ENCODE peak calls at places on chromosomes 2 and 18, in ten cellular contexts. One of them, this sample, is unnamed.

GRCh38 chr2:45649855-45650806 is 1.3 kb upstream of the PRKCE start:
- DNase-seq in tibial nerve: peak
- DNase-seq in heart right ventricle: peak
- DNase-seq in heart left ventricle: peak
- DNase-seq in pancreas: peak
- DNase-seq in AG04449: no peak
- DNase-seq in AG10803: peak
- DNase-seq in ovary: peak
- DNase-seq in psoas muscle: peak
- DNase-seq in lung: peak
- DNase-seq in this sample: no peak

GRCh38 chr2:145740302-145740701 is 1220.4 kb upstream of the ZEB2 start:
- DNase-seq in heart left ventricle: no peak
- DNase-seq in tibial nerve: no peak
- DNase-seq in pancreas: no peak
- DNase-seq in AG10803: no peak
- DNase-seq in lung: no peak
- DNase-seq in heart right ventricle: no peak
- DNase-seq in ovary: no peak
- DNase-seq in psoas muscle: no peak
- DNase-seq in AG04449: no peak
- DNase-seq in this sample: no peak

GRCh38 chr2:170377469-170378207 is 199.7 kb downstream of the MYO3B start:
- DNase-seq in lung: no peak
- DNase-seq in tibial nerve: no peak
- DNase-seq in AG04449: no peak
- DNase-seq in ovary: no peak
- DNase-seq in heart right ventricle: no peak
- DNase-seq in heart left ventricle: no peak
- DNase-seq in pancreas: no peak
- DNase-seq in AG10803: no peak
- DNase-seq in psoas muscle: no peak
- DNase-seq in this sample: no peak

GRCh38 chr2:235300368-235301201 is 193.3 kb upstream of the AGAP1 start:
- DNase-seq in pancreas: peak
- DNase-seq in tibial nerve: peak
- DNase-seq in ovary: no peak
- DNase-seq in psoas muscle: no peak
- DNase-seq in AG10803: peak
- DNase-seq in heart right ventricle: peak
- DNase-seq in lung: peak
- DNase-seq in heart left ventricle: no peak
- DNase-seq in AG04449: peak
- DNase-seq in this sample: peak

GRCh38 chr2:148524519-148524919 is 120.0 kb upstream of the EPC2 start:
- DNase-seq in psoas muscle: no peak
- DNase-seq in pancreas: no peak
- DNase-seq in lung: no peak
- DNase-seq in ovary: no peak
- DNase-seq in heart left ventricle: no peak
- DNase-seq in tibial nerve: no peak
- DNase-seq in AG10803: no peak
- DNase-seq in AG04449: no peak
- DNase-seq in heart right ventricle: no peak
- DNase-seq in this sample: no peak

GRCh38 chr2:71813801-71814470 is 333.7 kb downstream of the CYP26B1 start:
- DNase-seq in tibial nerve: no peak
- DNase-seq in AG10803: peak
- DNase-seq in heart right ventricle: no peak
- DNase-seq in lung: no peak
- DNase-seq in heart left ventricle: no peak
- DNase-seq in ovary: no peak
- DNase-seq in psoas muscle: no peak
- DNase-seq in AG04449: no peak
- DNase-seq in pancreas: no peak
- DNase-seq in this sample: no peak

GRCh38 chr2:206083602-206084467 is 2.1 kb downstream of the INO80D start:
- DNase-seq in AG04449: no peak
- DNase-seq in lung: no peak
- DNase-seq in psoas muscle: no peak
- DNase-seq in ovary: no peak
- DNase-seq in heart left ventricle: no peak
- DNase-seq in pancreas: no peak
- DNase-seq in AG10803: no peak
- DNase-seq in heart right ventricle: no peak
- DNase-seq in tibial nerve: no peak
- DNase-seq in this sample: no peak

GRCh38 chr2:59540864-59541263 is 1012.6 kb downstream of the BCL11A start:
- DNase-seq in ovary: no peak
- DNase-seq in AG04449: no peak
- DNase-seq in lung: no peak
- DNase-seq in AG10803: no peak
- DNase-seq in pancreas: no peak
- DNase-seq in tibial nerve: no peak
- DNase-seq in psoas muscle: no peak
- DNase-seq in heart left ventricle: no peak
- DNase-seq in heart right ventricle: no peak
- DNase-seq in this sample: no peak

GRCh38 chr2:7356909-7357584 is 439.8 kb downstream of the RNF144A start:
- DNase-seq in heart right ventricle: no peak
- DNase-seq in lung: no peak
- DNase-seq in pancreas: peak
- DNase-seq in heart left ventricle: no peak
- DNase-seq in ovary: no peak
- DNase-seq in psoas muscle: no peak
- DNase-seq in tibial nerve: no peak
- DNase-seq in AG04449: no peak
- DNase-seq in AG10803: no peak
- DNase-seq in this sample: no peak

GRCh38 chr18:24600076-24600654 is 139.7 kb downstream of the HRH4 start:
- DNase-seq in AG10803: peak
- DNase-seq in AG04449: no peak
- DNase-seq in psoas muscle: no peak
- DNase-seq in heart right ventricle: no peak
- DNase-seq in heart left ventricle: no peak
- DNase-seq in lung: no peak
- DNase-seq in ovary: peak
- DNase-seq in pancreas: no peak
- DNase-seq in tibial nerve: peak
- DNase-seq in this sample: no peak

GRCh38 chr18:61394983-61395382 is 61.8 kb downstream of the CDH20 start:
- DNase-seq in ovary: no peak
- DNase-seq in AG10803: no peak
- DNase-seq in pancreas: no peak
- DNase-seq in heart left ventricle: no peak
- DNase-seq in tibial nerve: no peak
- DNase-seq in psoas muscle: no peak
- DNase-seq in heart right ventricle: no peak
- DNase-seq in AG04449: no peak
- DNase-seq in lung: no peak
- DNase-seq in this sample: no peak

GRCh38 chr2:224973112-224974016 is 68.9 kb downstream of the DOCK10 start:
- DNase-seq in AG10803: peak
- DNase-seq in AG04449: no peak
- DNase-seq in psoas muscle: no peak
- DNase-seq in lung: no peak
- DNase-seq in heart left ventricle: no peak
- DNase-seq in tibial nerve: no peak
- DNase-seq in pancreas: no peak
- DNase-seq in heart right ventricle: no peak
- DNase-seq in ovary: no peak
- DNase-seq in this sample: peak

GRCh38 chr2:25276569-25277465 is 64.9 kb downstream of the DNMT3A start:
- DNase-seq in ovary: peak
- DNase-seq in heart left ventricle: peak
- DNase-seq in lung: peak
- DNase-seq in tibial nerve: no peak
- DNase-seq in AG04449: no peak
- DNase-seq in heart right ventricle: peak
- DNase-seq in pancreas: peak
- DNase-seq in AG10803: no peak
- DNase-seq in psoas muscle: peak
- DNase-seq in this sample: no peak

GRCh38 chr2:69163109-69163508 is 150.1 kb downstream of the ANTXR1 start:
- DNase-seq in ovary: no peak
- DNase-seq in AG10803: peak
- DNase-seq in psoas muscle: no peak
- DNase-seq in tibial nerve: peak
- DNase-seq in heart left ventricle: no peak
- DNase-seq in pancreas: no peak
- DNase-seq in AG04449: peak
- DNase-seq in heart right ventricle: no peak
- DNase-seq in lung: no peak
- DNase-seq in this sample: peak

GRCh38 chr2:201785135-201785534 is 4.4 kb upstream of the ALS2 start:
- DNase-seq in heart right ventricle: no peak
- DNase-seq in psoas muscle: no peak
- DNase-seq in ovary: no peak
- DNase-seq in lung: no peak
- DNase-seq in pancreas: no peak
- DNase-seq in heart left ventricle: no peak
- DNase-seq in AG10803: no peak
- DNase-seq in AG04449: no peak
- DNase-seq in tibial nerve: no peak
- DNase-seq in this sample: no peak

GRCh38 chr2:190351955-190352354 is 8.6 kb downstream of the INPP1 start:
- DNase-seq in AG10803: no peak
- DNase-seq in tibial nerve: no peak
- DNase-seq in pancreas: no peak
- DNase-seq in psoas muscle: no peak
- DNase-seq in heart left ventricle: no peak
- DNase-seq in lung: no peak
- DNase-seq in ovary: no peak
- DNase-seq in AG04449: no peak
- DNase-seq in heart right ventricle: no peak
- DNase-seq in this sample: no peak

GRCh38 chr2:179410552-179411356 is 146.1 kb upstream of the SESTD1 start:
- DNase-seq in heart left ventricle: peak
- DNase-seq in tibial nerve: peak
- DNase-seq in heart right ventricle: no peak
- DNase-seq in AG10803: peak
- DNase-seq in psoas muscle: peak
- DNase-seq in lung: peak
- DNase-seq in ovary: peak
- DNase-seq in pancreas: peak
- DNase-seq in AG04449: no peak
- DNase-seq in this sample: peak

GRCh38 chr2:238727585-238728321 is 120.1 kb upstream of the TWIST2 start:
- DNase-seq in AG10803: peak
- DNase-seq in pancreas: no peak
- DNase-seq in AG04449: peak
- DNase-seq in tibial nerve: peak
- DNase-seq in ovary: peak
- DNase-seq in psoas muscle: peak
- DNase-seq in heart left ventricle: peak
- DNase-seq in lung: peak
- DNase-seq in heart right ventricle: peak
- DNase-seq in this sample: no peak

GRCh38 chr2:207767461-207768167 is 2.1 kb downstream of the FZD5 start:
- DNase-seq in tibial nerve: no peak
- DNase-seq in heart left ventricle: peak
- DNase-seq in AG04449: no peak
- DNase-seq in lung: peak
- DNase-seq in pancreas: peak
- DNase-seq in psoas muscle: peak
- DNase-seq in AG10803: no peak
- DNase-seq in heart right ventricle: peak
- DNase-seq in ovary: peak
- DNase-seq in this sample: no peak
- H3K4me3 ChIP-seq in tibial nerve: peak
- H3K4me3 ChIP-seq in heart left ventricle: peak
- H3K4me3 ChIP-seq in AG04449: peak
- H3K4me3 ChIP-seq in lung: peak
- H3K4me3 ChIP-seq in pancreas: peak
- H3K4me3 ChIP-seq in psoas muscle: peak
- H3K4me3 ChIP-seq in AG10803: no peak
- H3K4me3 ChIP-seq in heart right ventricle: peak
- H3K4me3 ChIP-seq in ovary: peak
- H3K4me3 ChIP-seq in this sample: peak

DNA sequence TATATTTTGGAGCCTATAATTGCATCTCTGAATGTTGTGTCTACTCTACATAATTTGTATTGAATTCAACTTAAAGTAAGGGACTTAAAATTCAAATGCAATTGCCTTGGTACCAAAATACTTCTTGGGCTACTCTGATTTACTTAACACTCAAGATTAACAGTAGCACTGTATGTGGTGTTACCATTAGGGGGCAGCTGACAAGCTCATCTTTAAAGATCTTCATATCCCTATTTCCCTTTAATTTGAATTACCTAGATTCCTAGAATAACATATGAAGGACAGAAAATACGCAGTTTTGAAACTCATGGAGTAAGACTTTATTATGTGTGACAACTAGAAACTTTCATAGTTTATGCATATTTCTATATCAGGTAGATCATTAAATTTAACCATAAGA is 37.4 kb upstream of the FAP start:
- DNase-seq in ovary: no peak
- DNase-seq in AG10803: no peak
- DNase-seq in psoas muscle: no peak
- DNase-seq in AG04449: no peak
- DNase-seq in heart left ventricle: no peak
- DNase-seq in pancreas: no peak
- DNase-seq in lung: no peak
- DNase-seq in tibial nerve: no peak
- DNase-seq in heart right ventricle: no peak
- DNase-seq in this sample: no peak
- TF ChIP-seq CTCF in ovary: no peak
- TF ChIP-seq CTCF in AG10803: no peak
- TF ChIP-seq CTCF in psoas muscle: no peak
- TF ChIP-seq CTCF in AG04449: no peak
- TF ChIP-seq CTCF in heart left ventricle: no peak
- TF ChIP-seq CTCF in pancreas: no peak
- TF ChIP-seq CTCF in lung: no peak
- TF ChIP-seq CTCF in tibial nerve: no peak
- TF ChIP-seq CTCF in heart right ventricle: no peak
- TF ChIP-seq CTCF in this sample: no peak

GRCh38 chr2:65129613-65130439 is at the start of gene RAB1A:
- DNase-seq in heart right ventricle: peak
- DNase-seq in lung: peak
- DNase-seq in psoas muscle: peak
- DNase-seq in pancreas: peak
- DNase-seq in tibial nerve: peak
- DNase-seq in AG04449: peak
- DNase-seq in ovary: peak
- DNase-seq in heart left ventricle: peak
- DNase-seq in AG10803: peak
- DNase-seq in this sample: peak
- H3K4me3 ChIP-seq in heart right ventricle: peak
- H3K4me3 ChIP-seq in lung: peak
- H3K4me3 ChIP-seq in psoas muscle: peak
- H3K4me3 ChIP-seq in pancreas: peak
- H3K4me3 ChIP-seq in tibial nerve: peak
- H3K4me3 ChIP-seq in AG04449: peak
- H3K4me3 ChIP-seq in ovary: peak
- H3K4me3 ChIP-seq in heart left ventricle: peak
- H3K4me3 ChIP-seq in AG10803: peak
- H3K4me3 ChIP-seq in this sample: peak

DNA sequence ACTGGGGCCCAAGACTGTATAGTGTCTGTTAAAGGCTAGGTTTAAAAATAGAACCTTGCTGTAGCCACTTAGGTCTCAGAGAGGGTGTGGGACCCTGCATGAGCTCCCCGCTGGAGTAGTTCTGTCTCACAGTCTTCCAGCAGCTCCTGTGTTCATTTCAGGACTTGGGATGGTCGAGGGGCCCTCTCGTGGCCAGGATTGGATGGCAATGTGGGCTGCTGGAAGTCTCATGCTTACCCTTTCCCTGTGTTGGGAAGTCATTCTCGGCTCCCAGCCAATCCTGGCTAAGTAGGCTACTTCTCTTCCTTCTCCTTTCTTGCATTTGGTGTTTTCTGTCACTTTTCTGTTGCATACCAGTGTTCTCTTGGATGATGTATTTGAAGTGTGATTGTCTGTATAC is 284.0 kb upstream of the GCFC2 start:
- DNase-seq in AG10803: no peak
- DNase-seq in heart left ventricle: no peak
- DNase-seq in tibial nerve: no peak
- DNase-seq in ovary: no peak
- DNase-seq in psoas muscle: no peak
- DNase-seq in heart right ventricle: no peak
- DNase-seq in AG04449: no peak
- DNase-seq in pancreas: no peak
- DNase-seq in lung: no peak
- DNase-seq in this sample: no peak
- TF ChIP-seq CTCF in AG10803: no peak
- TF ChIP-seq CTCF in heart left ventricle: no peak
- TF ChIP-seq CTCF in tibial nerve: no peak
- TF ChIP-seq CTCF in ovary: no peak
- TF ChIP-seq CTCF in psoas muscle: no peak
- TF ChIP-seq CTCF in heart right ventricle: no peak
- TF ChIP-seq CTCF in AG04449: no peak
- TF ChIP-seq CTCF in pancreas: no peak
- TF ChIP-seq CTCF in lung: no peak
- TF ChIP-seq CTCF in this sample: no peak